ENCODE peak calls at places on chromosomes 7 and 10, in nine cellular contexts. J is cardiac muscle cell, F is aorta, W is WERI-Rb-1, Z is heart left ventricle, L is A549, V is tibial artery, I is GM23248, Q is neural progenitor cell. D is an unnamed sample.

GRCh38 chr10:12042409-12042796 is 206 bp downstream of the UPF2 start:
- DNase-seq in J (peak), F (peak), W (peak), Z (no peak), L (no peak), V (no peak), I (peak), Q (no peak), D (peak)

GRCh38 chr7:47256016-47256415 is 325.9 kb downstream of the TNS3 start:
- DNase-seq in J (no peak), F (no peak), W (no peak), Z (no peak), L (no peak), V (no peak), I (no peak), Q (no peak), D (no peak)

GRCh38 chr10:308101-308500 is 172.8 kb downstream of the ZMYND11 start:
- DNase-seq in J (no peak), F (no peak), W (no peak), Z (no peak), L (no peak), V (no peak), I (no peak), Q (no peak), D (no peak)

GRCh38 chr7:44348300-44348699 is 22.9 kb upstream of the CAMK2B start:
- DNase-seq in J (peak), F (no peak), W (peak), Z (no peak), L (peak), V (no peak), I (peak), Q (peak), D (no peak)

GRCh38 chr7:34451923-34452322 is 206.1 kb upstream of the NPSR1 start:
- DNase-seq in J (no peak), F (no peak), W (no peak), Z (no peak), L (peak), V (no peak), I (peak), Q (no peak), D (no peak)

GRCh38 chr10:110008518-110009339 is 945 bp downstream of the ADD3 start:
- DNase-seq in J (peak), F (no peak), W (peak), Z (peak), L (peak), V (no peak), I (peak), Q (peak), D (peak)

GRCh38 chr10:132876131-132876860 is 66.1 kb downstream of the CFAP46 start:
- DNase-seq in J (no peak), F (peak), W (no peak), Z (no peak), L (no peak), V (peak), I (no peak), Q (no peak), D (peak)

GRCh38 chr10:114623661-114624294 is 34.3 kb downstream of the ABLIM1 start:
- DNase-seq in J (no peak), F (no peak), W (no peak), Z (no peak), L (peak), V (no peak), I (peak), Q (no peak), D (no peak)

GRCh38 chr10:96431211-96431970 is 72.6 kb upstream of the OPALIN start:
- DNase-seq in J (no peak), F (no peak), W (peak), Z (no peak), L (no peak), V (no peak), I (no peak), Q (peak), D (no peak)

GRCh38 chr7:137577184-137577583 is 233.7 kb upstream of the PTN start:
- DNase-seq in J (no peak), F (no peak), W (no peak), Z (no peak), L (no peak), V (no peak), I (no peak), Q (no peak), D (no peak)

GRCh38 chr7:105084581-105084980 is 70.6 kb downstream of the KMT2E start:
- DNase-seq in J (no peak), F (no peak), W (no peak), Z (no peak), L (no peak), V (no peak), I (no peak), Q (no peak), D (no peak)

GRCh38 chr10:131997366-131998049 is 15.8 kb upstream of the BNIP3 start:
- DNase-seq in J (peak), F (no peak), W (no peak), Z (peak), L (peak), V (peak), I (peak), Q (peak), D (peak)

GRCh38 chr7:110157631-110158362 is 933.1 kb upstream of the LRRN3 start:
- DNase-seq in J (no peak), F (no peak), W (no peak), Z (no peak), L (no peak), V (no peak), I (no peak), Q (no peak), D (no peak)

GRCh38 chr7:95772298-95772770 is at the start of gene DYNC1I1:
- DNase-seq in J (peak), F (peak), W (peak), Z (peak), L (peak), V (peak), I (peak), Q (peak), D (peak)

GRCh38 chr7:132464740-132465139 is 111.5 kb downstream of the PLXNA4 start:
- DNase-seq in J (no peak), F (peak), W (no peak), Z (peak), L (no peak), V (no peak), I (peak), Q (no peak), D (no peak)

GRCh38 chr10:114831186-114831867 is 9.7 kb downstream of the FHIP2A start:
- DNase-seq in J (no peak), F (no peak), W (no peak), Z (no peak), L (no peak), V (no peak), I (no peak), Q (no peak), D (no peak)

GRCh38 chr10:119383174-119383856 is 159.2 kb downstream of the RGS10 start:
- DNase-seq in J (no peak), F (no peak), W (no peak), Z (no peak), L (no peak), V (no peak), I (no peak), Q (no peak), D (no peak)

GRCh38 chr10:62694537-62695126 is 109.9 kb upstream of the ADO start:
- DNase-seq in J (no peak), F (no peak), W (no peak), Z (no peak), L (no peak), V (no peak), I (no peak), Q (no peak), D (no peak)

GRCh38 chr7:11831383-11831726 is 643 bp downstream of the THSD7A start:
- DNase-seq in J (no peak), F (no peak), W (no peak), Z (no peak), L (no peak), V (no peak), I (peak), Q (no peak), D (no peak)

GRCh38 chr10:62352356-62352963 is 21.7 kb upstream of the ZNF365 start:
- DNase-seq in J (no peak), F (no peak), W (no peak), Z (no peak), L (no peak), V (no peak), I (peak), Q (no peak), D (no peak)

GRCh38 chr10:132963430-132963960 is 21.1 kb upstream of the CFAP46 start:
- DNase-seq in J (no peak), F (no peak), W (no peak), Z (no peak), L (no peak), V (peak), I (no peak), Q (no peak), D (no peak)

GRCh38 chr10:905503-905902 is 26.0 kb downstream of the LARP4B start:
- DNase-seq in J (no peak), F (no peak), W (no peak), Z (no peak), L (no peak), V (no peak), I (peak), Q (no peak), D (no peak)

GRCh38 chr7:81990395-81990794 is 220.5 kb upstream of the HGF start:
- DNase-seq in J (no peak), F (no peak), W (no peak), Z (no peak), L (no peak), V (no peak), I (peak), Q (no peak), D (no peak)

GRCh38 chr10:88147000-88147798 is 283.8 kb downstream of the PTEN start:
- DNase-seq in J (no peak), F (no peak), W (no peak), Z (peak), L (no peak), V (peak), I (no peak), Q (no peak), D (no peak)

GRCh38 chr10:130127612-130128607 is 8.3 kb upstream of the GLRX3 start:
- DNase-seq in J (peak), F (peak), W (peak), Z (peak), L (peak), V (no peak), I (peak), Q (peak), D (no peak)

GRCh38 chr7:100686201-100686821 is 7.7 kb downstream of the GIGYF1 start:
- DNase-seq in J (no peak), F (no peak), W (no peak), Z (no peak), L (no peak), V (peak), I (no peak), Q (no peak), D (no peak)

GRCh38 chr7:77684030-77684429 is 12.2 kb upstream of the RSBN1L start:
- DNase-seq in J (peak), F (no peak), W (no peak), Z (peak), L (no peak), V (peak), I (peak), Q (peak), D (no peak)

GRCh38 chr10:3324572-3324971 is 152.0 kb upstream of the PITRM1 start:
- DNase-seq in J (no peak), F (no peak), W (no peak), Z (no peak), L (no peak), V (no peak), I (peak), Q (no peak), D (no peak)

GRCh38 chr10:27998178-27998953 is 513 bp downstream of the ODAD2 start:
- DNase-seq in J (peak), F (peak), W (peak), Z (peak), L (peak), V (no peak), I (peak), Q (peak), D (peak)

GRCh38 chr10:27995311-27995710 is 3.6 kb downstream of the ODAD2 start:
- DNase-seq in J (no peak), F (no peak), W (no peak), Z (no peak), L (no peak), V (no peak), I (peak), Q (peak), D (no peak)

GRCh38 chr10:27997865-27998177 is 1.1 kb downstream of the ODAD2 start:
- DNase-seq in J (no peak), F (no peak), W (no peak), Z (no peak), L (no peak), V (no peak), I (no peak), Q (no peak), D (no peak)

GRCh38 chr10:28001353-28001752 is 2.5 kb upstream of the ODAD2 start:
- DNase-seq in J (no peak), F (no peak), W (no peak), Z (no peak), L (no peak), V (no peak), I (no peak), Q (no peak), D (no peak)

GRCh38 chr10:27998954-27999275 is at the start of gene ODAD2:
- DNase-seq in J (no peak), F (no peak), W (no peak), Z (no peak), L (no peak), V (no peak), I (no peak), Q (no peak), D (no peak)
- H3K4me3 ChIP-seq in J (peak), F (peak), W (peak), Z (peak), L (peak), V (peak), I (peak), Q (peak), D (peak)

GRCh38 chr7:26188291-26188999 is 12.1 kb downstream of the HNRNPA2B1 start:
- DNase-seq in J (no peak), F (no peak), W (no peak), Z (no peak), L (no peak), V (no peak), I (no peak), Q (no peak), D (no peak)
- H3K27ac ChIP-seq in J (peak), F (no peak), W (peak), Z (no peak), L (peak), V (no peak), I (no peak), Q (peak), D (no peak)

DNA sequence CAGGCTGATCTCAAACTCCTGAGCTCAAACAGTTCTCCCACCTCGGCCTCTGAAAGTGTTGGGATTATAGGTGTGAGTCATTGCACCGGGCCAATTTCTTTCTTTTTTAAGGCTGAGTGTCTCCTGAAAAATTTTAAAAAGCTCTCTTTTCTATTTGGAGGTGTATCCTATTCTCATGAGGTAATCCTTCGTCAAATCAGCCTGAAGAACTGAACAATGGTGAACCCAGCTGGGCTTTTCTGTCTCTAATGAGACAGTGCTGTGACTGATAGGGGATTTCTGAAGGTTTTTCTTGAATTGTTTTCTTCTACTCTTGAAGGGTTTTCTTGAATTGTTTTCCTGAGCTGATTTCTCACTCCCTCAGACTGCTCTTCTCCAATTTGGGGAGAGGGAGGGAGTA is 30.9 kb upstream of the CALU start:
- DNase-seq in J (no peak), F (no peak), W (no peak), Z (no peak), L (no peak), V (no peak), I (no peak), Q (peak), D (no peak)
- H3K4me3 ChIP-seq in J (no peak), F (no peak), W (no peak), Z (no peak), L (no peak), V (no peak), I (no peak), Q (peak), D (no peak)

DNA sequence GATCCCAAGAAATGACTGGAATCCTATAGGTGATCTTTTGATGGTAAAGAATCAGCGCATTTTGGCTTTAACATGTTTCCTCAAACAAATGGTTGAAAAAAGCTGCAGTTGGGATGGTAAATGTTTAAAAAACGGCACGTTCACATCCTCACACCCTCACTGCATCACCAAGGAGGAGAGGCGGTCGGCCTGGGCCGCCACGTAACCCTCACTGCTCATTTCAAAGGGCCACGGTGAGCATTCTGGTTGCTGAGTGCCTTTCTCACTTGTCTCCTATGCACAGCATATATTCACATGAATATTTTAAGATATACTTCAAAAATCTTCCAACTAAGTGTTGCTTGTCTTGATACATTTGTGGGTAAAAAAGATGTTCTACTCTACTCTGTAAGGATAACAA is 233.2 kb downstream of the DNAJB6 start:
- DNase-seq in J (no peak), F (peak), W (no peak), Z (no peak), L (no peak), V (no peak), I (no peak), Q (no peak), D (no peak)
- H3K27ac ChIP-seq in J (no peak), F (no peak), W (no peak), Z (no peak), L (no peak), V (no peak), I (no peak), Q (no peak), D (no peak)

D was measured in upper lobe of right lung.